ENCODE peak calls at places on chromosomes 4 and X, in nine cellular contexts. One of them, this sample, is unnamed.

GRCh38 chr4:38132140-38132673 is 172.0 kb downstream of the PTTG2 start:
- DNase-seq in effector CD4-positive, alpha-beta T cell: peak; percentile 56
- DNase-seq in T-helper 17 cell: peak; percentile 16
- DNase-seq in cardiac fibroblast: peak; percentile 99
- DNase-seq in suprapubic skin: no peak
- DNase-seq in activated CD4-positive, alpha-beta T cell treated with anti-CD3 and anti-CD28 coated beads, Interleukin-2, amount 50 U/mL, for 4 hours: peak; percentile 56
- DNase-seq in heart right ventricle: no peak
- DNase-seq in MCF 10A: peak; percentile 85
- DNase-seq in HEK293T: no peak
- DNase-seq in this sample: peak; percentile 59

GRCh38 chr4:171203425-171203824 is 609.8 kb upstream of the GALNTL6 start:
- DNase-seq in effector CD4-positive, alpha-beta T cell: no peak
- DNase-seq in T-helper 17 cell: no peak
- DNase-seq in cardiac fibroblast: peak; percentile 0
- DNase-seq in suprapubic skin: no peak
- DNase-seq in activated CD4-positive, alpha-beta T cell treated with anti-CD3 and anti-CD28 coated beads, Interleukin-2, amount 50 U/mL, for 4 hours: no peak
- DNase-seq in heart right ventricle: no peak
- DNase-seq in MCF 10A: peak; percentile 74
- DNase-seq in HEK293T: no peak
- DNase-seq in this sample: no peak

GRCh38 chr4:138636791-138637190 is 378.8 kb upstream of the NOCT start:
- DNase-seq in effector CD4-positive, alpha-beta T cell: no peak
- DNase-seq in T-helper 17 cell: no peak
- DNase-seq in cardiac fibroblast: no peak
- DNase-seq in suprapubic skin: no peak
- DNase-seq in activated CD4-positive, alpha-beta T cell treated with anti-CD3 and anti-CD28 coated beads, Interleukin-2, amount 50 U/mL, for 4 hours: no peak
- DNase-seq in heart right ventricle: no peak
- DNase-seq in MCF 10A: no peak
- DNase-seq in HEK293T: no peak
- DNase-seq in this sample: no peak

GRCh38 chr4:65670331-65671031 is at the start of gene EPHA5:
- DNase-seq in effector CD4-positive, alpha-beta T cell: no peak
- DNase-seq in T-helper 17 cell: no peak
- DNase-seq in cardiac fibroblast: peak; percentile 70
- DNase-seq in suprapubic skin: peak; percentile 79
- DNase-seq in activated CD4-positive, alpha-beta T cell treated with anti-CD3 and anti-CD28 coated beads, Interleukin-2, amount 50 U/mL, for 4 hours: no peak
- DNase-seq in heart right ventricle: peak; percentile 48
- DNase-seq in MCF 10A: peak; percentile 78
- DNase-seq in HEK293T: peak; percentile 70
- DNase-seq in this sample: no peak

GRCh38 chrX:24081661-24082154 is 27.0 kb downstream of the EIF2S3 start:
- DNase-seq in effector CD4-positive, alpha-beta T cell: peak; percentile 25
- DNase-seq in T-helper 17 cell: peak; percentile 18
- DNase-seq in cardiac fibroblast: peak; percentile 72
- DNase-seq in suprapubic skin: no peak
- DNase-seq in activated CD4-positive, alpha-beta T cell treated with anti-CD3 and anti-CD28 coated beads, Interleukin-2, amount 50 U/mL, for 4 hours: peak; percentile 40
- DNase-seq in heart right ventricle: peak; percentile 47
- DNase-seq in MCF 10A: peak; percentile 84
- DNase-seq in HEK293T: peak; percentile 38
- DNase-seq in this sample: peak; percentile 15

GRCh38 chr4:80235451-80235850 is 31.0 kb upstream of the FGF5 start:
- DNase-seq in effector CD4-positive, alpha-beta T cell: no peak
- DNase-seq in T-helper 17 cell: no peak
- DNase-seq in cardiac fibroblast: peak; percentile 73
- DNase-seq in suprapubic skin: no peak
- DNase-seq in activated CD4-positive, alpha-beta T cell treated with anti-CD3 and anti-CD28 coated beads, Interleukin-2, amount 50 U/mL, for 4 hours: no peak
- DNase-seq in heart right ventricle: no peak
- DNase-seq in MCF 10A: no peak
- DNase-seq in HEK293T: no peak
- DNase-seq in this sample: no peak

GRCh38 chrX:18649498-18649951 is 22.4 kb downstream of the RS1 start:
- DNase-seq in effector CD4-positive, alpha-beta T cell: no peak
- DNase-seq in T-helper 17 cell: no peak
- DNase-seq in cardiac fibroblast: no peak
- DNase-seq in suprapubic skin: no peak
- DNase-seq in activated CD4-positive, alpha-beta T cell treated with anti-CD3 and anti-CD28 coated beads, Interleukin-2, amount 50 U/mL, for 4 hours: no peak
- DNase-seq in heart right ventricle: no peak
- DNase-seq in MCF 10A: no peak
- DNase-seq in HEK293T: no peak
- DNase-seq in this sample: no peak

GRCh38 chr4:172979332-172979731 is 189.3 kb upstream of the GALNT7 start:
- DNase-seq in effector CD4-positive, alpha-beta T cell: no peak
- DNase-seq in T-helper 17 cell: no peak
- DNase-seq in cardiac fibroblast: no peak
- DNase-seq in suprapubic skin: no peak
- DNase-seq in activated CD4-positive, alpha-beta T cell treated with anti-CD3 and anti-CD28 coated beads, Interleukin-2, amount 50 U/mL, for 4 hours: no peak
- DNase-seq in heart right ventricle: no peak
- DNase-seq in MCF 10A: no peak
- DNase-seq in HEK293T: no peak
- DNase-seq in this sample: no peak

GRCh38 chr4:54096563-54096962 is 3.4 kb upstream of the GSX2 start:
- DNase-seq in effector CD4-positive, alpha-beta T cell: no peak
- DNase-seq in T-helper 17 cell: no peak
- DNase-seq in cardiac fibroblast: no peak
- DNase-seq in suprapubic skin: no peak
- DNase-seq in activated CD4-positive, alpha-beta T cell treated with anti-CD3 and anti-CD28 coated beads, Interleukin-2, amount 50 U/mL, for 4 hours: no peak
- DNase-seq in heart right ventricle: no peak
- DNase-seq in MCF 10A: no peak
- DNase-seq in HEK293T: no peak
- DNase-seq in this sample: no peak

GRCh38 chr4:139633661-139634060 is 32.0 kb upstream of the MGST2 start:
- DNase-seq in effector CD4-positive, alpha-beta T cell: no peak
- DNase-seq in T-helper 17 cell: no peak
- DNase-seq in cardiac fibroblast: peak; percentile 66
- DNase-seq in suprapubic skin: no peak
- DNase-seq in activated CD4-positive, alpha-beta T cell treated with anti-CD3 and anti-CD28 coated beads, Interleukin-2, amount 50 U/mL, for 4 hours: no peak
- DNase-seq in heart right ventricle: peak; percentile 26
- DNase-seq in MCF 10A: peak; percentile 55
- DNase-seq in HEK293T: peak; percentile 60
- DNase-seq in this sample: no peak

GRCh38 chrX:13652256-13653021 is 502 bp upstream of the TCEANC start:
- DNase-seq in effector CD4-positive, alpha-beta T cell: no peak
- DNase-seq in T-helper 17 cell: no peak
- DNase-seq in cardiac fibroblast: peak; percentile 93
- DNase-seq in suprapubic skin: no peak
- DNase-seq in activated CD4-positive, alpha-beta T cell treated with anti-CD3 and anti-CD28 coated beads, Interleukin-2, amount 50 U/mL, for 4 hours: no peak
- DNase-seq in heart right ventricle: no peak
- DNase-seq in MCF 10A: peak; percentile 76
- DNase-seq in HEK293T: no peak
- DNase-seq in this sample: no peak

GRCh38 chr4:72770708-72771107 is 201.7 kb upstream of the ADAMTS3 start:
- DNase-seq in effector CD4-positive, alpha-beta T cell: no peak
- DNase-seq in T-helper 17 cell: no peak
- DNase-seq in cardiac fibroblast: no peak
- DNase-seq in suprapubic skin: no peak
- DNase-seq in activated CD4-positive, alpha-beta T cell treated with anti-CD3 and anti-CD28 coated beads, Interleukin-2, amount 50 U/mL, for 4 hours: no peak
- DNase-seq in heart right ventricle: no peak
- DNase-seq in MCF 10A: no peak
- DNase-seq in HEK293T: no peak
- DNase-seq in this sample: no peak

GRCh38 chr4:121397941-121398601 is 17.3 kb upstream of the QRFPR start:
- DNase-seq in effector CD4-positive, alpha-beta T cell: no peak
- DNase-seq in T-helper 17 cell: no peak
- DNase-seq in cardiac fibroblast: no peak
- DNase-seq in suprapubic skin: no peak
- DNase-seq in activated CD4-positive, alpha-beta T cell treated with anti-CD3 and anti-CD28 coated beads, Interleukin-2, amount 50 U/mL, for 4 hours: no peak
- DNase-seq in heart right ventricle: no peak
- DNase-seq in MCF 10A: peak; percentile 41
- DNase-seq in HEK293T: no peak
- DNase-seq in this sample: no peak

GRCh38 chr4:121863787-121864186 is 6.5 kb downstream of the BBS7 start:
- DNase-seq in effector CD4-positive, alpha-beta T cell: no peak
- DNase-seq in T-helper 17 cell: no peak
- DNase-seq in cardiac fibroblast: no peak
- DNase-seq in suprapubic skin: no peak
- DNase-seq in activated CD4-positive, alpha-beta T cell treated with anti-CD3 and anti-CD28 coated beads, Interleukin-2, amount 50 U/mL, for 4 hours: no peak
- DNase-seq in heart right ventricle: no peak
- DNase-seq in MCF 10A: no peak
- DNase-seq in HEK293T: peak; percentile 23
- DNase-seq in this sample: no peak

GRCh38 chrX:40105016-40105790 is 7.4 kb upstream of the BCOR start:
- DNase-seq in effector CD4-positive, alpha-beta T cell: no peak
- DNase-seq in T-helper 17 cell: no peak
- DNase-seq in cardiac fibroblast: peak; percentile 35
- DNase-seq in suprapubic skin: no peak
- DNase-seq in activated CD4-positive, alpha-beta T cell treated with anti-CD3 and anti-CD28 coated beads, Interleukin-2, amount 50 U/mL, for 4 hours: no peak
- DNase-seq in heart right ventricle: peak; percentile 59
- DNase-seq in MCF 10A: peak; percentile 43
- DNase-seq in HEK293T: no peak
- DNase-seq in this sample: peak; percentile 19

GRCh38 chrX:37876716-37877115 is 29.3 kb upstream of the DYNLT3 start:
- DNase-seq in effector CD4-positive, alpha-beta T cell: no peak
- DNase-seq in T-helper 17 cell: no peak
- DNase-seq in cardiac fibroblast: no peak
- DNase-seq in suprapubic skin: no peak
- DNase-seq in activated CD4-positive, alpha-beta T cell treated with anti-CD3 and anti-CD28 coated beads, Interleukin-2, amount 50 U/mL, for 4 hours: no peak
- DNase-seq in heart right ventricle: no peak
- DNase-seq in MCF 10A: no peak
- DNase-seq in HEK293T: no peak
- DNase-seq in this sample: no peak

GRCh38 chrX:34300871-34301270 is 168.8 kb upstream of the FAM47A start:
- DNase-seq in effector CD4-positive, alpha-beta T cell: no peak
- DNase-seq in T-helper 17 cell: no peak
- DNase-seq in cardiac fibroblast: peak; percentile 71
- DNase-seq in suprapubic skin: no peak
- DNase-seq in activated CD4-positive, alpha-beta T cell treated with anti-CD3 and anti-CD28 coated beads, Interleukin-2, amount 50 U/mL, for 4 hours: no peak
- DNase-seq in heart right ventricle: no peak
- DNase-seq in MCF 10A: peak; percentile 62
- DNase-seq in HEK293T: peak; percentile 29
- DNase-seq in this sample: no peak

GRCh38 chrX:103538728-103539127 is 19.4 kb upstream of the RAB40A start:
- DNase-seq in effector CD4-positive, alpha-beta T cell: no peak
- DNase-seq in T-helper 17 cell: no peak
- DNase-seq in cardiac fibroblast: peak; percentile 58
- DNase-seq in suprapubic skin: no peak
- DNase-seq in activated CD4-positive, alpha-beta T cell treated with anti-CD3 and anti-CD28 coated beads, Interleukin-2, amount 50 U/mL, for 4 hours: no peak
- DNase-seq in heart right ventricle: no peak
- DNase-seq in MCF 10A: no peak
- DNase-seq in HEK293T: no peak
- DNase-seq in this sample: no peak

GRCh38 chr4:137981277-137981676 is 260.9 kb downstream of the SLC7A11 start:
- DNase-seq in effector CD4-positive, alpha-beta T cell: no peak
- DNase-seq in T-helper 17 cell: no peak
- DNase-seq in cardiac fibroblast: peak; percentile 62
- DNase-seq in suprapubic skin: no peak
- DNase-seq in activated CD4-positive, alpha-beta T cell treated with anti-CD3 and anti-CD28 coated beads, Interleukin-2, amount 50 U/mL, for 4 hours: no peak
- DNase-seq in heart right ventricle: no peak
- DNase-seq in MCF 10A: peak; percentile 70
- DNase-seq in HEK293T: peak; percentile 5
- DNase-seq in this sample: no peak

GRCh38 chrX:54920610-54921426 is at the start of gene TRO:
- DNase-seq in effector CD4-positive, alpha-beta T cell: no peak
- DNase-seq in T-helper 17 cell: no peak
- DNase-seq in cardiac fibroblast: no peak
- DNase-seq in suprapubic skin: no peak
- DNase-seq in activated CD4-positive, alpha-beta T cell treated with anti-CD3 and anti-CD28 coated beads, Interleukin-2, amount 50 U/mL, for 4 hours: no peak
- DNase-seq in heart right ventricle: no peak
- DNase-seq in MCF 10A: no peak
- DNase-seq in HEK293T: peak; percentile 30
- DNase-seq in this sample: no peak

GRCh38 chr4:6189511-6189910 is 10.8 kb downstream of the JAKMIP1 start:
- DNase-seq in effector CD4-positive, alpha-beta T cell: no peak
- DNase-seq in T-helper 17 cell: no peak
- DNase-seq in cardiac fibroblast: no peak
- DNase-seq in suprapubic skin: no peak
- DNase-seq in activated CD4-positive, alpha-beta T cell treated with anti-CD3 and anti-CD28 coated beads, Interleukin-2, amount 50 U/mL, for 4 hours: no peak
- DNase-seq in heart right ventricle: no peak
- DNase-seq in MCF 10A: no peak
- DNase-seq in HEK293T: no peak
- DNase-seq in this sample: no peak

GRCh38 chr4:87390931-87391782 is at the start of gene HSD17B11:
- DNase-seq in effector CD4-positive, alpha-beta T cell: peak; percentile 75
- DNase-seq in T-helper 17 cell: peak; percentile 54
- DNase-seq in cardiac fibroblast: peak; percentile 93
- DNase-seq in suprapubic skin: peak; percentile 95
- DNase-seq in activated CD4-positive, alpha-beta T cell treated with anti-CD3 and anti-CD28 coated beads, Interleukin-2, amount 50 U/mL, for 4 hours: peak; percentile 67
- DNase-seq in heart right ventricle: peak; percentile 82
- DNase-seq in MCF 10A: peak; percentile 92
- DNase-seq in HEK293T: peak; percentile 88
- DNase-seq in this sample: peak; percentile 69

GRCh38 chrX:40418413-40419195 is 162.2 kb upstream of the ATP6AP2 start:
- DNase-seq in effector CD4-positive, alpha-beta T cell: no peak
- DNase-seq in T-helper 17 cell: no peak
- DNase-seq in cardiac fibroblast: no peak
- DNase-seq in suprapubic skin: no peak
- DNase-seq in activated CD4-positive, alpha-beta T cell treated with anti-CD3 and anti-CD28 coated beads, Interleukin-2, amount 50 U/mL, for 4 hours: no peak
- DNase-seq in heart right ventricle: no peak
- DNase-seq in MCF 10A: no peak
- DNase-seq in HEK293T: no peak
- DNase-seq in this sample: no peak

GRCh38 chr4:26326791-26327190 is 6.0 kb downstream of the RBPJ start:
- DNase-seq in effector CD4-positive, alpha-beta T cell: no peak
- DNase-seq in T-helper 17 cell: no peak
- DNase-seq in cardiac fibroblast: peak; percentile 96
- DNase-seq in suprapubic skin: no peak
- DNase-seq in activated CD4-positive, alpha-beta T cell treated with anti-CD3 and anti-CD28 coated beads, Interleukin-2, amount 50 U/mL, for 4 hours: no peak
- DNase-seq in heart right ventricle: no peak
- DNase-seq in MCF 10A: no peak
- DNase-seq in HEK293T: no peak
- DNase-seq in this sample: no peak

GRCh38 chr4:139319571-139319970 is 17.3 kb upstream of the NDUFC1 start:
- DNase-seq in effector CD4-positive, alpha-beta T cell: no peak
- DNase-seq in T-helper 17 cell: no peak
- DNase-seq in cardiac fibroblast: no peak
- DNase-seq in suprapubic skin: no peak
- DNase-seq in activated CD4-positive, alpha-beta T cell treated with anti-CD3 and anti-CD28 coated beads, Interleukin-2, amount 50 U/mL, for 4 hours: no peak
- DNase-seq in heart right ventricle: no peak
- DNase-seq in MCF 10A: no peak
- DNase-seq in HEK293T: no peak
- DNase-seq in this sample: no peak

GRCh38 chrX:49053223-49054072 is 5.4 kb upstream of the CCDC120 start:
- DNase-seq in effector CD4-positive, alpha-beta T cell: peak; percentile 34
- DNase-seq in T-helper 17 cell: peak; percentile 27
- DNase-seq in cardiac fibroblast: peak; percentile 38
- DNase-seq in suprapubic skin: no peak
- DNase-seq in activated CD4-positive, alpha-beta T cell treated with anti-CD3 and anti-CD28 coated beads, Interleukin-2, amount 50 U/mL, for 4 hours: peak; percentile 45
- DNase-seq in heart right ventricle: peak; percentile 64
- DNase-seq in MCF 10A: no peak
- DNase-seq in HEK293T: peak; percentile 88
- DNase-seq in this sample: peak; percentile 50

GRCh38 chrX:142977128-142977914 is 48.4 kb upstream of the SPANXN4 start:
- DNase-seq in effector CD4-positive, alpha-beta T cell: no peak
- DNase-seq in T-helper 17 cell: no peak
- DNase-seq in cardiac fibroblast: no peak
- DNase-seq in suprapubic skin: no peak
- DNase-seq in activated CD4-positive, alpha-beta T cell treated with anti-CD3 and anti-CD28 coated beads, Interleukin-2, amount 50 U/mL, for 4 hours: no peak
- DNase-seq in heart right ventricle: no peak
- DNase-seq in MCF 10A: no peak
- DNase-seq in HEK293T: no peak
- DNase-seq in this sample: no peak

GRCh38 chr4:37771771-37772170 is 54.7 kb upstream of the PGM2 start:
- DNase-seq in effector CD4-positive, alpha-beta T cell: no peak
- DNase-seq in T-helper 17 cell: no peak
- DNase-seq in cardiac fibroblast: no peak
- DNase-seq in suprapubic skin: no peak
- DNase-seq in activated CD4-positive, alpha-beta T cell treated with anti-CD3 and anti-CD28 coated beads, Interleukin-2, amount 50 U/mL, for 4 hours: no peak
- DNase-seq in heart right ventricle: no peak
- DNase-seq in MCF 10A: no peak
- DNase-seq in HEK293T: no peak
- DNase-seq in this sample: no peak

GRCh38 chr4:172129593-172129992 is 316.4 kb downstream of the GALNTL6 start:
- DNase-seq in effector CD4-positive, alpha-beta T cell: no peak
- DNase-seq in T-helper 17 cell: no peak
- DNase-seq in cardiac fibroblast: no peak
- DNase-seq in suprapubic skin: no peak
- DNase-seq in activated CD4-positive, alpha-beta T cell treated with anti-CD3 and anti-CD28 coated beads, Interleukin-2, amount 50 U/mL, for 4 hours: no peak
- DNase-seq in heart right ventricle: no peak
- DNase-seq in MCF 10A: no peak
- DNase-seq in HEK293T: no peak
- DNase-seq in this sample: no peak

GRCh38 chr4:139144161-139144859 is 32.7 kb downstream of the ELF2 start:
- DNase-seq in effector CD4-positive, alpha-beta T cell: no peak
- DNase-seq in T-helper 17 cell: no peak
- DNase-seq in cardiac fibroblast: peak; percentile 60
- DNase-seq in suprapubic skin: no peak
- DNase-seq in activated CD4-positive, alpha-beta T cell treated with anti-CD3 and anti-CD28 coated beads, Interleukin-2, amount 50 U/mL, for 4 hours: no peak
- DNase-seq in heart right ventricle: peak; percentile 18
- DNase-seq in MCF 10A: peak; percentile 65
- DNase-seq in HEK293T: no peak
- DNase-seq in this sample: no peak

GRCh38 chr4:168384437-168385141 is 66.0 kb upstream of the DDX60 start:
- DNase-seq in effector CD4-positive, alpha-beta T cell: no peak
- DNase-seq in T-helper 17 cell: no peak
- DNase-seq in cardiac fibroblast: peak; percentile 7
- DNase-seq in suprapubic skin: no peak
- DNase-seq in activated CD4-positive, alpha-beta T cell treated with anti-CD3 and anti-CD28 coated beads, Interleukin-2, amount 50 U/mL, for 4 hours: no peak
- DNase-seq in heart right ventricle: no peak
- DNase-seq in MCF 10A: no peak
- DNase-seq in HEK293T: no peak
- DNase-seq in this sample: no peak

This sample was measured in CD8-positive, alpha-beta memory T cell.